ENCODE peak calls at places on chromosomes 7 and 10, in four cellular contexts. One of them, this sample, is unnamed. For H3K4me1, the result is how much of the 10 kb centered on the place peaks cover.

GRCh38 chr10:50622497-50623298 is 1.1 kb downstream of the SGMS1 start:
- DNase-seq in A549: peak
- DNase-seq in K562: peak
- DNase-seq in GM12878: no peak
- DNase-seq in this sample: peak

GRCh38 chr7:43691611-43692010 is 37.7 kb downstream of the COA1 start:
- DNase-seq in A549: no peak
- DNase-seq in K562: no peak
- DNase-seq in GM12878: no peak
- DNase-seq in this sample: no peak

GRCh38 chr7:100606313-100606712 is 4.2 kb downstream of the PCOLCE start:
- DNase-seq in A549: no peak
- DNase-seq in K562: no peak
- DNase-seq in GM12878: no peak
- DNase-seq in this sample: no peak

GRCh38 chr7:115300228-115300870 is 378.5 kb downstream of the MDFIC start:
- DNase-seq in A549: peak
- DNase-seq in K562: no peak
- DNase-seq in GM12878: no peak
- DNase-seq in this sample: no peak

GRCh38 chr7:46385662-46386309 is 464.7 kb upstream of the IGFBP3 start:
- DNase-seq in A549: peak
- DNase-seq in K562: no peak
- DNase-seq in GM12878: no peak
- DNase-seq in this sample: no peak

GRCh38 chr7:66627876-66628360 is 763 bp upstream of the KCTD7 start:
- DNase-seq in A549: no peak
- DNase-seq in K562: no peak
- DNase-seq in GM12878: no peak
- DNase-seq in this sample: no peak

GRCh38 chr7:104328970-104329825 is 795 bp downstream of the LHFPL3 start:
- DNase-seq in A549: no peak
- DNase-seq in K562: no peak
- DNase-seq in GM12878: no peak
- DNase-seq in this sample: peak

GRCh38 chr10:107425844-107426553 is 261.5 kb upstream of the SORCS1 start:
- DNase-seq in A549: no peak
- DNase-seq in K562: no peak
- DNase-seq in GM12878: no peak
- DNase-seq in this sample: no peak

GRCh38 chr10:55449981-55450380 is 649.0 kb upstream of the PCDH15 start:
- DNase-seq in A549: no peak
- DNase-seq in K562: no peak
- DNase-seq in GM12878: no peak
- DNase-seq in this sample: no peak

GRCh38 chr10:132910186-132910880 is 32.0 kb downstream of the CFAP46 start:
- DNase-seq in A549: no peak
- DNase-seq in K562: no peak
- DNase-seq in GM12878: no peak
- DNase-seq in this sample: no peak

GRCh38 chr10:79100761-79101160 is 32.0 kb downstream of the ZMIZ1 start:
- DNase-seq in A549: no peak
- DNase-seq in K562: no peak
- DNase-seq in GM12878: no peak
- DNase-seq in this sample: no peak

GRCh38 chr10:15703167-15703880 is 16.4 kb downstream of the ITGA8 start:
- DNase-seq in A549: no peak
- DNase-seq in K562: no peak
- DNase-seq in GM12878: no peak
- DNase-seq in this sample: no peak

GRCh38 chr10:74018241-74018640 is 20.3 kb downstream of the VCL start:
- DNase-seq in A549: no peak
- DNase-seq in K562: no peak
- DNase-seq in GM12878: no peak
- DNase-seq in this sample: no peak

GRCh38 chr10:132107947-132108877 is 42.5 kb downstream of the JAKMIP3 start:
- DNase-seq in A549: no peak
- DNase-seq in K562: no peak
- DNase-seq in GM12878: no peak
- DNase-seq in this sample: no peak

GRCh38 chr10:132916956-132917666 is 25.3 kb downstream of the CFAP46 start:
- DNase-seq in A549: no peak
- DNase-seq in K562: no peak
- DNase-seq in GM12878: no peak
- DNase-seq in this sample: no peak

GRCh38 chr10:90885176-90885575 is 13.4 kb downstream of the RPP30 start:
- DNase-seq in A549: no peak
- DNase-seq in K562: no peak
- DNase-seq in GM12878: no peak
- DNase-seq in this sample: no peak

GRCh38 chr10:123548779-123549178 is 117.4 kb upstream of the GPR26 start:
- DNase-seq in A549: no peak
- DNase-seq in K562: peak
- DNase-seq in GM12878: no peak
- DNase-seq in this sample: peak

GRCh38 chr7:32518534-32519140 is 23.3 kb downstream of the AVL9 start:
- DNase-seq in A549: no peak
- DNase-seq in K562: no peak
- DNase-seq in GM12878: no peak
- DNase-seq in this sample: peak

GRCh38 chr7:79610905-79611304 is 157.4 kb upstream of the MAGI2 start:
- DNase-seq in A549: no peak
- DNase-seq in K562: no peak
- DNase-seq in GM12878: no peak
- DNase-seq in this sample: no peak

GRCh38 chr7:41869091-41869490 is 166.2 kb upstream of the INHBA start:
- DNase-seq in A549: no peak
- DNase-seq in K562: no peak
- DNase-seq in GM12878: no peak
- DNase-seq in this sample: no peak

GRCh38 chr10:48314107-48314506 is 7.6 kb downstream of the MAPK8 start:
- DNase-seq in A549: no peak
- DNase-seq in K562: no peak
- DNase-seq in GM12878: no peak
- DNase-seq in this sample: no peak

GRCh38 chr10:23343591-23344225 is 889 bp downstream of the C10orf67 start:
- DNase-seq in A549: no peak
- DNase-seq in K562: no peak
- DNase-seq in GM12878: no peak
- DNase-seq in this sample: peak

DNA sequence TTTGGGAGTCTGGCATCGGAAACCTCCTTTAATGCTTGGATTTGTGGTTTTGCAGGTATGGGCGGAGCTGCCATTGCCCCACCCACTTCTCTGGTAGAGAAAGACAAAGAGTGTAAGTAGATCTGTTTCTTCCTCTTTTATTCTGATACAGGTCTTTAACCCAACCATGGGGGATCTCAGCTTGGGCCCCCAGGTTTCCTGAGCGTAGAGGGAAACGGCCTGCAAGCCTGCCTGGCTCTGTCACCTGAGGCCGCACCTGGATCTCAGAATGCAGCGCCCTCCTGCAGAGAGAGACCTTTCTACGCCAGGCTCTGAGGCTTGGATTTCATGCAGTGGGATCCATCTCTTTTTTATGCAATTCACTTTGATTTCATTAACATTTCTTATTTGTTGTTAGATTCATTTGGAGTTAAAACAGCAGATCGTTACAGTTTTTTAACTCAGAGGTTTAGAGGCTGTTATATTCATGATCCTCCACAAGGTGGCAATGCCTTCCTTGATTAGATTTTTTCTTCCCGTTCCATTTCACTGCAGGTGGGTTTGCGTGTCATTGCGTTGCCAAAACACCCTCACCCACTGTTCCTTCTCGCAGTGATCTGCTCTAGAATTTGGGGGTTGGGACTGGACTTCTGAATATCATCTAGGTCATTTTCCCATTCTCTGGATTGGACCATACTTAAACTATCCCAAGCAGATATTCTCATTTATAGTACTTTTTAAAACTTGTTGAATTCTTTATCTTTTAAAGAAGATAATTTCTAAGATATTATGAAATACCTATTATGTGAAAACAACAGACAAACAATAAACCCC is 20.0 kb downstream of the RBM17 start:
- DNase-seq in A549: peak
- DNase-seq in K562: peak
- DNase-seq in GM12878: no peak
- DNase-seq in this sample: peak
- TF ChIP-seq JUNB in A549: no peak
- TF ChIP-seq JUNB in K562: no peak
- TF ChIP-seq JUNB in GM12878: no peak
- TF ChIP-seq JUNB in this sample: no peak

GRCh38 chr10:11180228-11180627 is 162.6 kb downstream of the CELF2 start:
- DNase-seq in A549: no peak
- DNase-seq in K562: peak
- DNase-seq in GM12878: no peak
- DNase-seq in this sample: no peak
- H3K27ac ChIP-seq in A549: no peak
- H3K27ac ChIP-seq in K562: peak
- H3K27ac ChIP-seq in GM12878: peak
- H3K27ac ChIP-seq in this sample: no peak

DNA sequence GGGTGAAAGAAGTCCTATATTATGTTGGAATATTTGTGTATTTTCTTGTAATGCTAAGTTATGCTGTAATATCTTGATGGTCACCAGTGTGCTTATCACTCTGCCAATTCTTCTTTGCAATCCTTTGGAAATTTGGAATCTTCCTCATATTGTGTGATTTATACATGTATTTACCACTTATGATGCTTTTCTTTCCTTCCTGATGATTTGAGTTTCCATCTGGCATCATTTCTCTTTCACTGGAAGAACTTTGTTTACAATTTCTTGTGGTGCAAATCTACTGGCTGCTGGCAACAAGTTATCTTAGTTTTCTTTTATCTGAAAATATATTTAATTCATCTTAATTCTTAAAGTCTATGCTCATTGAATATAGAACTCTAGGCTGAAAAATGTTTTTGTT is 29.2 kb downstream of the CFAP69 start:
- DNase-seq in A549: no peak
- DNase-seq in K562: no peak
- DNase-seq in GM12878: no peak
- DNase-seq in this sample: no peak
- H3K4me1 ChIP-seq in A549: under half
- H3K4me1 ChIP-seq in K562: under half
- H3K4me1 ChIP-seq in GM12878: under half
- H3K4me1 ChIP-seq in this sample: under half

GRCh38 chr10:88493676-88494483 is 89.2 kb downstream of the RNLS start:
- DNase-seq in A549: no peak
- DNase-seq in K562: no peak
- DNase-seq in GM12878: no peak
- DNase-seq in this sample: no peak
- TF ChIP-seq JUNB in A549: no peak
- TF ChIP-seq JUNB in K562: no peak
- TF ChIP-seq JUNB in GM12878: peak
- TF ChIP-seq JUNB in this sample: no peak

DNA sequence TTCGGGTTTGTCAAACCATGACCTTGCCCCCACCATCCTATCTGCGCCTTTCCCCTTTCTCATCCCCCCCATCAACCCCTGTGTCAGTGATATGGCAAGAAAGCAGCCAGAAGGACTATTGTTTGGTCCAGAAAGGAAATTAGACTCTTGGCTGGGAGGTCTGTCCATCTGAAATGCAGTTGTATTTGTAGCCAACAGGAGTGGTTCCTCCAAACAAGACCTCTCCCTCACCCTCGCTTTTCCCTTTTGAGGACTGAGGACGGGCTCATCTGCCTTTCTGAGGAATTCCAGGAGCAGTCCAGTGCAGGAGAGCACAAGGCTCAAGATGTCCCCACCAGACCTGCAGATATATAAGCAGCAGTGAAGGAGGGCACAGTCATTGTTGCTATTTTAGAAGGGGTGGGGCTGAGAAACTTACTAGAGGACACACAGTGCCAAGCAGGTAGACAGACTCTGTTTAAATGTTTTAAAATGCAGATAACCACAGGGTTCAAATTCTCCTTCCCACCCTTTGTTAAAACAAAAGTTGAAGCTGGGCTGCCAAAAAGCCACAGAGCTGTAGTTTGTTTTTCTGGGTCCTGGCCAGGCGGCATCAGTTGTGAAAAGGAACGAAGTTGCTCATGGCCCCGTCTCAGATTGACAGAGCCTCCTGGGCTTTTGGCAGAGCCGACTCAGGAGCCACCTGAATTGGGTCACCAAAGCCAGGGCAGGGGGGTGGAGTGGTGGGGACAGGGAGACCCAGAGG is 37.4 kb downstream of the CYP17A1 start:
- DNase-seq in A549: no peak
- DNase-seq in K562: no peak
- DNase-seq in GM12878: no peak
- DNase-seq in this sample: no peak
- H3K27ac ChIP-seq in A549: no peak
- H3K27ac ChIP-seq in K562: no peak
- H3K27ac ChIP-seq in GM12878: no peak
- H3K27ac ChIP-seq in this sample: peak

DNA sequence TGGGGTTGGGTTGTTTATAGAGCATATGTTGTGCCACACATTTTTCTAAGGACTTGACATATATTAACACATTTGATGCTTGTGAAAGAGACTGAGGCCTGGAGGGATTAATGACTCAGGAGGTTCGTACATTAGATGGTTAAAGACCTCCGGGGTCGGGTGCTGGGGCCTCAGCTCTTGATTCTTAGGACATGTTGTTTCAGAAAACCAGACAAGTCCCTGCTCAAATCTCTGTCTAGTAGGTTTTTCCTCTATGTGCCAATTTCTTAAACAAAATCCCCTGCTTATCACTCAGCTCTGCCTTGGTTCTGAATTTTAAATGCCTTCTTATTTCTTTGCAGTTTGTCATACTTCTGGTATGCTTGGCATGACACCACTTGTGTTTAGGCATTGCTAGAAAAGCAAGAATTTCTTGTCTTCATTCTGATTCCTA is 5.8 kb downstream of the UPP1 start:
- DNase-seq in A549: no peak
- DNase-seq in K562: no peak
- DNase-seq in GM12878: no peak
- DNase-seq in this sample: no peak
- H3K4me1 ChIP-seq in A549: under half
- H3K4me1 ChIP-seq in K562: under half
- H3K4me1 ChIP-seq in GM12878: under half
- H3K4me1 ChIP-seq in this sample: under half

GRCh38 chr10:103629581-103629980 is 136.1 kb downstream of the NEURL1 start:
- DNase-seq in A549: no peak
- DNase-seq in K562: no peak
- DNase-seq in GM12878: no peak
- DNase-seq in this sample: no peak
- TF ChIP-seq JUNB in A549: no peak
- TF ChIP-seq JUNB in K562: no peak
- TF ChIP-seq JUNB in GM12878: no peak
- TF ChIP-seq JUNB in this sample: no peak

DNA sequence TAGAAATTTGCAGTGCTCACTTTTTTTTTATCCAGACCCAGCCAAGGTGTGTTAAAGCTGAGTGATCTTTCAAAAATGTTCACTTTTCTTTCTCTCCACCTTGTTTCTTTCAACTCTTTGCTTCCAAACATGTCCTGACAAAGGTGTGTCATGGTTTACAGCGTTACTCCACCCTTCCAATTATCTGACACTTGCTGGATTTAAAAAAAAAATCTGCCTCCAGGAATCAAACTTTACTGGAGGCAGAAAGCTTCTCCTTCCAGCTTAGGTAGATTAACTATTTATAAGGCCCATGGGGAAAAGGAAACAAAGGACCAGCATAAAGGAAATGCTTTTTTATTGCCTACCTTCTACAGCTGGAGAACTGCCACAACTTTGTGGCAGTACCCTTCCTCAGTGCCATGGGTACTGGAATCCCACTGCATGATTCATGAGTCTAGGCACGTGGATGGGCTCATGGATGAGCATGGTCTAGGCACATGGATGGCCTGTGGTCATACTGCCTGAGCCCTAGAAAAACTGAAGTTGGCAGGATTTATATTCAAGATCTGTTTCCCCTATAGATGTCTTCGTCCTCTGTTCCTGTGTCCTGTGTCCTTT is at the start of gene COL17A1:
- DNase-seq in A549: no peak
- DNase-seq in K562: no peak
- DNase-seq in GM12878: no peak
- DNase-seq in this sample: no peak
- H3K27ac ChIP-seq in A549: no peak
- H3K27ac ChIP-seq in K562: no peak
- H3K27ac ChIP-seq in GM12878: no peak
- H3K27ac ChIP-seq in this sample: no peak